ENCODE peak calls at places on chromosomes 12 and 14, in five cellular contexts. E is RPMI7951; Q is NCI-H1048; H is CD4-positive, alpha-beta T cell; O is suprapubic skin. R is an unnamed sample.
A peak's percentile ranks its signal among the peaks of the same experiment; 100 is the strongest.

GRCh38 chr14:46054526-46054925 is 597.1 kb downstream of the RPL10L start:
- DNase-seq in O (no peak), E (peak; percentile 68), Q (no peak), H (no peak), R (peak; percentile 93)

GRCh38 chr14:21054123-21054767 is 3.4 kb upstream of the RNASE8 start:
- DNase-seq in H (no peak), O (no peak), E (no peak), Q (no peak), R (no peak)

GRCh38 chr12:116885496-116885895 is 4.3 kb upstream of the HRK start:
- DNase-seq in E (no peak), O (no peak), H (no peak), Q (no peak), R (no peak)

GRCh38 chr12:26046203-26046602 is 78.6 kb downstream of the BHLHE41 start:
- DNase-seq in O (no peak), Q (no peak), E (no peak), H (no peak), R (no peak)

GRCh38 chr12:112005419-112006395 is 7.3 kb downstream of the TMEM116 start:
- DNase-seq in H (no peak), Q (no peak), E (no peak), O (no peak), R (peak; percentile 18)

GRCh38 chr14:33773205-33774030 is 177.5 kb downstream of the EGLN3 start:
- DNase-seq in O (no peak), Q (no peak), H (no peak), E (no peak), R (no peak)

GRCh38 chr14:67188326-67188725 is 914 bp upstream of the GARIN2 start:
- DNase-seq in Q (no peak), H (no peak), O (no peak), E (no peak), R (no peak)

GRCh38 chr14:102321456-102322101 is 2.0 kb downstream of the ZNF839 start:
- DNase-seq in E (no peak), H (no peak), Q (no peak), O (no peak), R (no peak)

GRCh38 chr12:107344035-107344808 is 250.9 kb upstream of the CRY1 start:
- DNase-seq in E (peak; percentile 81), H (no peak), Q (no peak), O (no peak), R (peak; percentile 81)